ENCODE peak calls at places on chromosome 14, in four cellular contexts. N is amniotic stem cell; P is activated CD8-positive, alpha-beta memory T cell treated with anti-CD3 and anti-CD28 coated beads for 1 hour; D is astrocyte. A is an unnamed sample.

GRCh38 chr14:74647834-74648361 is 35.9 kb upstream of the LTBP2 start:
- DNase-seq in N (no peak), P (no peak), D (no peak), A (no peak)

GRCh38 chr14:87994974-87995373 is 2.0 kb upstream of the GALC start:
- DNase-seq in N (no peak), P (no peak), D (peak; percentile 41), A (no peak)

GRCh38 chr14:96461950-96462798 is 40.0 kb upstream of the PAPOLA start:
- DNase-seq in N (no peak), P (no peak), D (no peak), A (no peak)

GRCh38 chr14:24179961-24180726 is 8.3 kb downstream of the REC8 start:
- DNase-seq in N (peak; percentile 12), P (no peak), D (peak; percentile 88), A (peak; percentile 37)

GRCh38 chr14:97178781-97179180 is 381.6 kb downstream of the VRK1 start:
- DNase-seq in N (no peak), P (no peak), D (peak; percentile 34), A (no peak)

GRCh38 chr14:69354383-69355154 is 43.5 kb downstream of the ERH start:
- DNase-seq in N (no peak), P (peak; percentile 8), D (no peak), A (no peak)

GRCh38 chr14:61493239-61493638 is 171.9 kb downstream of the PRKCH start:
- DNase-seq in N (peak; percentile 43), P (no peak), D (peak; percentile 96), A (no peak)

GRCh38 chr14:90722590-90722989 is 93.6 kb downstream of the TTC7B start:
- DNase-seq in N (no peak), P (no peak), D (no peak), A (no peak)

GRCh38 chr14:103380719-103381377 is 4.4 kb upstream of the MARK3 start:
- DNase-seq in N (no peak), P (no peak), D (no peak), A (no peak)

GRCh38 chr14:22492601-22493000 is 96.4 kb downstream of the DAD1 start:
- DNase-seq in N (no peak), P (no peak), D (no peak), A (no peak)

GRCh38 chr14:86990396-86990795 is 1002.6 kb downstream of the GALC start:
- DNase-seq in N (no peak), P (no peak), D (no peak), A (no peak)